ENCODE peak calls at places on chromosomes 11 and 22, in ten cellular contexts. R is renal cortical epithelial cell; U is GM04503; T is activated naive CD4-positive, alpha-beta T cell treated with anti-CD3 and anti-CD28 coated beads, Interleukin-2, amount 10 ng/mL, durations not matched to agents 7 days and 5 days; B is cardiac septum; Y is NCI-H2081; G is kidney tubule cell; M is neural progenitor cell; K is central memory CD4-positive, alpha-beta T cell; Z is amniotic stem cell. L is an unnamed sample.

GRCh38 chr22:25747245-25747944 is 5.4 kb downstream of the MYO18B start:
- DNase-seq in R (peak; percentile 91), U (peak; percentile 92), T (no peak), B (no peak), Y (no peak), G (peak; percentile 93), M (no peak), K (no peak), Z (peak; percentile 79), L (peak; percentile 80)

GRCh38 chr11:87252869-87253268 is 215.1 kb downstream of the TMEM135 start:
- DNase-seq in R (peak; percentile 15), U (no peak), T (no peak), B (no peak), Y (no peak), G (no peak), M (no peak), K (no peak), Z (no peak), L (no peak)

GRCh38 chr22:19890502-19891349 is 36.1 kb upstream of the GNB1L start:
- DNase-seq in R (no peak), U (no peak), T (no peak), B (no peak), Y (peak; percentile 74), G (no peak), M (no peak), K (no peak), Z (no peak), L (no peak)

GRCh38 chr11:34798985-34799384 is 117.2 kb downstream of the APIP start:
- DNase-seq in R (no peak), U (no peak), T (no peak), B (no peak), Y (peak; percentile 76), G (no peak), M (no peak), K (no peak), Z (no peak), L (no peak)

GRCh38 chr11:63670738-63671321 is 346 bp downstream of the ATL3 start:
- DNase-seq in R (peak; percentile 32), U (no peak), T (peak; percentile 45), B (peak; percentile 90), Y (peak; percentile 62), G (peak; percentile 70), M (peak; percentile 74), K (peak; percentile 23), Z (no peak), L (no peak)

GRCh38 chr22:50483977-50484853 is 2.4 kb upstream of the MIOX start:
- DNase-seq in R (peak; percentile 55), U (no peak), T (no peak), B (no peak), Y (no peak), G (peak; percentile 47), M (no peak), K (no peak), Z (no peak), L (no peak)

GRCh38 chr11:20178976-20179375 is 18.7 kb upstream of the DBX1 start:
- DNase-seq in R (no peak), U (no peak), T (no peak), B (no peak), Y (no peak), G (no peak), M (no peak), K (no peak), Z (no peak), L (no peak)

GRCh38 chr11:15969281-15969680 is 387.1 kb downstream of the SOX6 start:
- DNase-seq in R (peak; percentile 67), U (peak; percentile 34), T (no peak), B (peak; percentile 80), Y (no peak), G (peak; percentile 54), M (no peak), K (no peak), Z (peak; percentile 71), L (peak; percentile 41)

GRCh38 chr22:45831394-45831793 is 145.6 kb downstream of the WNT7B start:
- DNase-seq in R (no peak), U (no peak), T (no peak), B (no peak), Y (no peak), G (peak; percentile 33), M (no peak), K (no peak), Z (no peak), L (no peak)

GRCh38 chr11:12166299-12167092 is 56.1 kb downstream of the MICAL2 start:
- DNase-seq in R (no peak), U (no peak), T (no peak), B (no peak), Y (no peak), G (peak; percentile 37), M (no peak), K (no peak), Z (no peak), L (no peak)

GRCh38 chr11:2131371-2132228 is 7.6 kb downstream of the IGF2 start:
- DNase-seq in R (no peak), U (no peak), T (no peak), B (no peak), Y (no peak), G (no peak), M (no peak), K (no peak), Z (no peak), L (no peak)

GRCh38 chr11:35122308-35122707 is 16.7 kb upstream of the CD44 start:
- DNase-seq in R (no peak), U (no peak), T (no peak), B (no peak), Y (no peak), G (no peak), M (no peak), K (peak; percentile 55), Z (no peak), L (no peak)

GRCh38 chr11:75422248-75423231 is 10.5 kb downstream of the KLHL35 start:
- DNase-seq in R (no peak), U (no peak), T (no peak), B (no peak), Y (peak; percentile 69), G (no peak), M (no peak), K (no peak), Z (no peak), L (no peak)

GRCh38 chr11:47104337-47104950 is 72.2 kb downstream of the ARFGAP2 start:
- DNase-seq in R (peak; percentile 88), U (peak; percentile 60), T (no peak), B (no peak), Y (no peak), G (peak; percentile 50), M (peak; percentile 54), K (no peak), Z (no peak), L (no peak)

GRCh38 chr22:17724678-17725464 is 49.4 kb downstream of the BID start:
- DNase-seq in R (no peak), U (no peak), T (no peak), B (no peak), Y (no peak), G (no peak), M (no peak), K (no peak), Z (no peak), L (no peak)

GRCh38 chr11:86447763-86448480 is 73.2 kb downstream of the CCDC81 start:
- DNase-seq in R (peak; percentile 37), U (no peak), T (peak; percentile 40), B (no peak), Y (no peak), G (peak; percentile 46), M (no peak), K (no peak), Z (no peak), L (no peak)

GRCh38 chr11:2778630-2779498 is 79.1 kb upstream of the KCNQ1OT1 start:
- DNase-seq in R (peak; percentile 69), U (no peak), T (peak; percentile 12), B (peak; percentile 89), Y (peak; percentile 42), G (peak; percentile 71), M (no peak), K (no peak), Z (no peak), L (peak; percentile 25)

GRCh38 chr22:19016081-19016480 is 80.0 kb upstream of the PRODH start:
- DNase-seq in R (no peak), U (no peak), T (no peak), B (no peak), Y (no peak), G (no peak), M (no peak), K (no peak), Z (no peak), L (no peak)

GRCh38 chr11:102144357-102145342 is 34.4 kb downstream of the YAP1 start:
- DNase-seq in R (peak; percentile 54), U (peak; percentile 28), T (no peak), B (no peak), Y (no peak), G (no peak), M (peak; percentile 15), K (no peak), Z (no peak), L (no peak)

GRCh38 chr11:111137846-111138245 is 107.7 kb upstream of the POU2AF2 start:
- DNase-seq in R (no peak), U (no peak), T (no peak), B (no peak), Y (peak; percentile 87), G (no peak), M (no peak), K (no peak), Z (no peak), L (no peak)

GRCh38 chr11:128940603-128941002 is 2.1 kb downstream of the TP53AIP1 start:
- DNase-seq in R (no peak), U (no peak), T (no peak), B (no peak), Y (no peak), G (no peak), M (no peak), K (no peak), Z (no peak), L (no peak)

GRCh38 chr11:66081505-66081904 is 11.4 kb downstream of the PACS1 start:
- DNase-seq in R (peak; percentile 52), U (no peak), T (peak; percentile 91), B (peak; percentile 88), Y (no peak), G (peak; percentile 42), M (no peak), K (peak; percentile 84), Z (no peak), L (no peak)

GRCh38 chr11:1628506-1629325 is 859 bp upstream of the KRTAP5-5 start:
- DNase-seq in R (no peak), U (no peak), T (peak; percentile 69), B (no peak), Y (no peak), G (peak; percentile 50), M (peak; percentile 79), K (peak; percentile 50), Z (no peak), L (no peak)

GRCh38 chr11:11065396-11065795 is 207.5 kb upstream of the ZBED5 start:
- DNase-seq in R (no peak), U (no peak), T (no peak), B (no peak), Y (no peak), G (no peak), M (no peak), K (no peak), Z (no peak), L (no peak)

GRCh38 chr11:69881467-69882269 is 62.5 kb upstream of the FGF3 start:
- DNase-seq in R (no peak), U (no peak), T (no peak), B (no peak), Y (no peak), G (no peak), M (peak; percentile 75), K (no peak), Z (no peak), L (no peak)

GRCh38 chr11:61149624-61150615 is 11.3 kb downstream of the VPS37C start:
- DNase-seq in R (peak; percentile 31), U (no peak), T (no peak), B (no peak), Y (no peak), G (peak; percentile 58), M (peak; percentile 40), K (no peak), Z (no peak), L (no peak)

GRCh38 chr11:117621226-117621625 is 175.8 kb downstream of the DSCAML1 start:
- DNase-seq in R (no peak), U (no peak), T (peak; percentile 35), B (no peak), Y (peak; percentile 20), G (no peak), M (no peak), K (no peak), Z (no peak), L (no peak)

GRCh38 chr11:93225642-93226041 is 27.9 kb upstream of the SLC36A4 start:
- DNase-seq in R (peak; percentile 33), U (no peak), T (no peak), B (no peak), Y (peak; percentile 77), G (peak; percentile 14), M (no peak), K (no peak), Z (no peak), L (no peak)

L was measured in kidney epithelial cell.